ENCODE peak calls at places on chromosomes 5 and 9, in eight cellular contexts. I, P, D, E, O, J, U and W are unnamed samples.

GRCh38 chr5:129747847-129748407 is at the start of gene MINAR2:
- DNase-seq in O (no peak), D (no peak), E (no peak), J (no peak), I (no peak), P (no peak), U (no peak), W (no peak)

GRCh38 chr9:27400334-27400875 is 103.5 kb upstream of the EQTN start:
- DNase-seq in U (no peak), P (no peak), E (no peak), J (no peak), I (no peak), D (no peak), O (no peak), W (no peak)

GRCh38 chr9:126471084-126471611 is 142.6 kb upstream of the LMX1B start:
- DNase-seq in U (no peak), D (peak), E (no peak), P (no peak), O (no peak), J (no peak), I (peak), W (peak)

GRCh38 chr9:33921967-33922895 is 105.3 kb downstream of the UBE2R2 start:
- DNase-seq in D (peak), J (peak), U (no peak), P (peak), I (no peak), O (peak), E (no peak), W (no peak)

GRCh38 chr5:139696167-139696893 is 48.2 kb downstream of the CXXC5 start:
- DNase-seq in J (peak), E (no peak), D (no peak), O (no peak), P (peak), I (no peak), U (peak), W (no peak)

GRCh38 chr5:169223595-169223953 is 77.4 kb downstream of the SLIT3 start:
- DNase-seq in I (no peak), J (no peak), O (no peak), U (no peak), D (no peak), P (no peak), E (no peak), W (peak)

GRCh38 chr9:76534031-76534430 is 75.0 kb downstream of the GCNT1 start:
- DNase-seq in J (no peak), E (no peak), D (no peak), O (no peak), I (no peak), U (no peak), P (no peak), W (peak)

GRCh38 chr9:2780326-2780725 is 63.0 kb downstream of the KCNV2 start:
- DNase-seq in U (no peak), J (no peak), I (no peak), D (no peak), O (no peak), E (no peak), P (no peak), W (no peak)

GRCh38 chr5:18882162-18882561 is 1105.8 kb downstream of the CDH18 start:
- DNase-seq in P (no peak), J (no peak), D (no peak), I (no peak), U (no peak), E (no peak), O (no peak), W (no peak)

GRCh38 chr5:86909896-86910295 is 292.2 kb downstream of the COX7C start:
- DNase-seq in I (no peak), O (no peak), U (no peak), E (peak), D (no peak), J (no peak), P (no peak), W (peak)

GRCh38 chr5:118711727-118712126 is 276.6 kb downstream of the DTWD2 start:
- DNase-seq in J (no peak), I (no peak), P (no peak), E (no peak), U (no peak), D (no peak), O (no peak), W (no peak)

GRCh38 chr5:81517462-81517861 is 123.5 kb upstream of the ACOT12 start:
- DNase-seq in E (no peak), I (no peak), J (no peak), D (no peak), U (no peak), O (no peak), P (no peak), W (no peak)

GRCh38 chr9:79665926-79666325 is 94.2 kb downstream of the TLE4 start:
- DNase-seq in I (no peak), J (no peak), D (no peak), P (no peak), E (no peak), O (no peak), U (no peak), W (no peak)

GRCh38 chr5:127757576-127757975 is 54.4 kb downstream of the CCDC192 start:
- DNase-seq in J (peak), O (peak), D (peak), P (peak), E (peak), I (no peak), U (no peak), W (no peak)

GRCh38 chr9:105661011-105661410 is 1.2 kb upstream of the TAL2 start:
- DNase-seq in J (no peak), O (no peak), D (no peak), E (no peak), P (no peak), I (no peak), U (no peak), W (no peak)

GRCh38 chr9:133535285-133535877 is 877 bp downstream of the ADAMTSL2 start:
- DNase-seq in J (no peak), P (no peak), E (no peak), D (no peak), O (no peak), I (no peak), U (no peak), W (no peak)

GRCh38 chr9:133536080-133536479 is 1.6 kb downstream of the ADAMTSL2 start:
- DNase-seq in U (no peak), I (no peak), E (no peak), P (no peak), J (no peak), O (no peak), D (no peak), W (no peak)

GRCh38 chr9:133534346-133535284 is at the start of gene ADAMTSL2:
- DNase-seq in I (no peak), U (peak), J (peak), D (no peak), O (no peak), P (peak), E (no peak), W (no peak)

GRCh38 chr9:133532937-133533668 is 1.4 kb upstream of the ADAMTSL2 start:
- DNase-seq in U (peak), D (peak), J (peak), O (peak), E (no peak), I (peak), P (peak), W (no peak)

GRCh38 chr9:133533878-133534277 is 626 bp upstream of the ADAMTSL2 start:
- DNase-seq in J (no peak), U (no peak), O (no peak), I (no peak), D (no peak), P (no peak), E (no peak), W (no peak)
- H3K4me3 ChIP-seq in J (peak), U (peak), O (no peak), I (no peak), D (no peak), P (no peak), E (no peak), W (no peak)

DNA sequence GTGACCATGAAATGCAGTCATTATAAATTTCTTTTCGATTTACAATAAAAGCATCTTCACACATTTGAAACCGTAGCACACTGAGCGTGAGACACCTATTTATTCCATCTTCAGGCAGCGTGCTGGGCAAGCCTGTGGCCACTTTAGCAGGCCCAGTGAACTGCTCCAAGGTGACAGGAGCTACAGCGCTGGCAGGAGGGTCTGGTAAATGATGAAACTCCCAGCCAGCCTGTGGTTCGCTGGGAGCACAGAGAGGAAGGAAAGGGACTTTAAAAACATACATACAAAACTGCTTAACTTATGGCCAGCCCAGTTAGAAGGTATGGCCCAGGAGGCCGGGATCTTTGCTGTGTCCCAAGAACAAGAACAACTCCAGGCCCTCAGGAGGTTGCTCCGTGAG is 5.1 kb downstream of the RAPGEF1 start:
- DNase-seq in P (no peak), E (no peak), O (no peak), J (no peak), U (no peak), I (no peak), D (no peak), W (no peak)
- H3K4me3 ChIP-seq in P (no peak), E (no peak), O (peak), J (no peak), U (no peak), I (no peak), D (peak), W (no peak)

DNA sequence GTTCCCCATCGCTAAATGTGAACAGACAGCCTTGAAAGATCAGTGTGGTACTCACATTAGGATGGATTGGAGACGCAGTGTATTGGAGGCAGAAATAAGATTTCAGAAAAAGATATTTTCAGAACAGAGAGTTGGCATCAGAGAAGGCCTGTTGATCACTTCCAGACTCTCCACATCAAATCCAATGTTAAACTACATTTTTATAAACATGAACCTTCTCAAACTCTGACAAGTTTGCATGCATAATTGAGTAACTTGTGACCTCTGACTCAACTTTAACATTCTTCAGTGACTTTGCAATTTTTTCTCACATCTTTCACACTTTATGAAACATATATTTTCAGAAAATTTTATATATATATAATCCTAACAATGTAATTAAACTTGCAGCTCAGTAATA is 919.6 kb upstream of the SEMA6A start:
- DNase-seq in O (no peak), E (no peak), J (no peak), U (no peak), D (no peak), P (no peak), I (no peak), W (no peak)
- H3K4me3 ChIP-seq in O (no peak), E (no peak), J (no peak), U (no peak), D (no peak), P (no peak), I (no peak), W (no peak)

GRCh38 chr9:6417186-6417585 is 4.2 kb downstream of the UHRF2 start:
- DNase-seq in D (no peak), E (no peak), O (no peak), U (no peak), J (no peak), P (no peak), I (no peak), W (no peak)
- H3K4me3 ChIP-seq in D (peak), E (no peak), O (no peak), U (no peak), J (no peak), P (no peak), I (no peak), W (no peak)

GRCh38 chr9:20084125-20084524 is 295.3 kb upstream of the SLC24A2 start:
- DNase-seq in P (no peak), D (no peak), E (no peak), I (no peak), J (no peak), U (no peak), O (no peak), W (no peak)

GRCh38 chr9:20083417-20083816 is 294.6 kb upstream of the SLC24A2 start:
- DNase-seq in I (no peak), E (no peak), U (no peak), O (no peak), P (no peak), J (no peak), D (no peak), W (no peak)

GRCh38 chr9:20087481-20087880 is 298.6 kb upstream of the SLC24A2 start:
- DNase-seq in I (no peak), O (no peak), E (no peak), U (no peak), J (no peak), P (no peak), D (no peak), W (no peak)

DNA sequence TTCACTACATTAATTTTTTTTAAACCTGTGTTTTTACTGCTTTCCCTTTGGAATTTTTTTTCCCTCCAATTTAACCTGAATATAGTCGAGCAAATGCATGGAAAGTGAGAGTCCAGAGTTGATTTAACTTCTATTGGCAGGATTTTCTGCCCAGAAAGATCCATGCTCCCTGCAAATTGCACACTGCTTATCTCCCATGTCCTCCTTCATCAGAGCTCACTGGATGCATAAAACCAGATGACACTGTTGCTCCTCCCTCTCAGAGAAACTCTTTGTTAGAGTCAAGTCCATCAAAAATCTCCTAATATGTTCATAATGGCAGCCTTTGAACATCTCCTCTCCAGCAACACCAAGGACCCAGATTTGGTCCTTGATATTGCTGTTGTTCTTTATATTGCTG is 297.0 kb upstream of the SLC24A2 start:
- DNase-seq in O (no peak), U (no peak), E (no peak), J (no peak), D (no peak), P (no peak), I (no peak), W (no peak)
- H3K4me3 ChIP-seq in O (no peak), U (no peak), E (no peak), J (no peak), D (no peak), P (no peak), I (no peak), W (no peak)

DNA sequence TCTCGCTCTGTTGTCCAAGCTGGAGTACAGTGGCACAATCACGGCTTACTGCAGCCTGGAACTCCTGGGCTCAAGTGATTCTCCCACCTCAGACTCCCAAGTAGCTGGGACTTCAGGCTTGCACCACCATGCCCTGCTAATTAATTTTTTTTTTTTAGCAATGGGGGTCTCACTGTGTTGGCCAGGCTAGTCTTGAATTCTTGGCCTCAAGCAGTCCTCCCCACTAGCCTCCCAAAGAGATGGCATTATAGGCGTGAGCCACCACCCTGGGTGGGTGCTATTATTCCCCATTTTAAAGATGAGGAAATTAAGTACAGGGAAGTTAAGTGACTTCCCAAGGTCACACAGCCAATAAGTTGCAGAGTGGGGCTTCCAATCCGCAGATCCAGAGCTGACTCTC is 1.7 kb downstream of the NNT start:
- DNase-seq in D (no peak), E (no peak), O (no peak), P (no peak), I (no peak), J (no peak), U (no peak), W (no peak)
- H3K4me3 ChIP-seq in D (peak), E (peak), O (no peak), P (no peak), I (no peak), J (no peak), U (no peak), W (no peak)